ENCODE peak calls at places on chromosomes 2 and 18, in ten cellular contexts. E is left ventricle myocardium inferior; S is CD4-positive, alpha-beta memory T cell; T is cardiac muscle cell; Q is lower lobe of right lung; C is IMR-90; O is K562; I is GM23248; X is ovary; M is stomach. U is an unnamed sample.

GRCh38 chr2:234156326-234156725 is 105.8 kb downstream of the SPP2 start:
- DNase-seq in C (no peak), O (no peak), X (no peak), E (no peak), I (no peak), Q (no peak), T (no peak), S (no peak), M (no peak), U (no peak)

GRCh38 chr2:163834221-163834620 is 98.4 kb upstream of the FIGN start:
- DNase-seq in X (no peak), S (no peak), M (no peak), T (no peak), I (peak; percentile 1), O (no peak), Q (no peak), C (no peak), E (no peak), U (no peak)

GRCh38 chr2:143955416-143956075 is 564.4 kb downstream of the ZEB2 start:
- DNase-seq in M (no peak), T (peak; percentile 79), O (no peak), I (peak; percentile 77), Q (no peak), X (no peak), E (no peak), C (peak; percentile 78), S (no peak), U (no peak)

GRCh38 chr2:67564076-67564475 is 166.9 kb downstream of the ETAA1 start:
- DNase-seq in S (no peak), O (no peak), X (no peak), I (peak; percentile 77), T (peak; percentile 50), Q (no peak), M (no peak), E (no peak), C (peak; percentile 77), U (no peak)

GRCh38 chr2:101251844-101252407 is 760 bp upstream of the CNOT11 start:
- DNase-seq in O (no peak), S (peak; percentile 36), T (peak; percentile 2), Q (no peak), E (no peak), I (no peak), C (no peak), M (peak; percentile 69), X (no peak), U (peak; percentile 67)

GRCh38 chr2:88059979-88060906 is 4.7 kb upstream of the KRCC1 start:
- DNase-seq in T (peak; percentile 50), S (peak; percentile 54), M (no peak), E (no peak), C (peak; percentile 31), X (no peak), O (peak; percentile 63), Q (no peak), I (peak; percentile 66), U (no peak)

GRCh38 chr2:64866797-64867196 is 122.4 kb upstream of the SLC1A4 start:
- DNase-seq in C (peak; percentile 98), S (no peak), Q (no peak), T (peak; percentile 90), O (no peak), M (no peak), I (peak; percentile 95), E (no peak), X (peak; percentile 65), U (no peak)

GRCh38 chr18:59052965-59053960 is 86.4 kb upstream of the SEC11C start:
- DNase-seq in M (peak; percentile 40), C (no peak), I (no peak), X (no peak), T (peak; percentile 34), E (no peak), S (no peak), Q (no peak), O (no peak), U (no peak)

GRCh38 chr2:70954886-70955285 is 19.2 kb downstream of the ATP6V1B1 start:
- DNase-seq in S (no peak), O (no peak), Q (no peak), M (no peak), T (no peak), C (no peak), E (no peak), I (no peak), X (no peak), U (no peak)

GRCh38 chr2:43648979-43649701 is 12.1 kb downstream of the PLEKHH2 start:
- DNase-seq in S (no peak), E (no peak), I (no peak), Q (no peak), O (no peak), M (no peak), X (no peak), T (peak; percentile 22), C (peak; percentile 69), U (no peak)

GRCh38 chr2:46283693-46284092 is 13.5 kb upstream of the EPAS1 start:
- DNase-seq in C (no peak), O (no peak), S (no peak), X (no peak), T (no peak), I (no peak), M (no peak), E (no peak), Q (no peak), U (no peak)

GRCh38 chr2:65532937-65533336 is 100.5 kb upstream of the SPRED2 start:
- DNase-seq in X (no peak), O (no peak), E (no peak), M (no peak), Q (peak; percentile 49), I (no peak), S (no peak), C (no peak), T (no peak), U (no peak)

GRCh38 chr2:241001413-241002274 is 3.2 kb downstream of the SNED1 start:
- DNase-seq in X (no peak), T (no peak), M (no peak), I (no peak), E (no peak), C (no peak), O (no peak), Q (no peak), S (no peak), U (no peak)

GRCh38 chr2:198374375-198375072 is 570.1 kb downstream of the PLCL1 start:
- DNase-seq in Q (no peak), M (no peak), S (peak; percentile 9), C (peak; percentile 70), O (peak; percentile 33), X (no peak), I (peak; percentile 80), T (peak; percentile 80), E (no peak), U (no peak)

GRCh38 chr2:109297566-109298205 is 168.7 kb downstream of the SH3RF3 start:
- DNase-seq in C (no peak), E (no peak), I (no peak), S (no peak), M (no peak), O (no peak), X (no peak), Q (no peak), T (no peak), U (no peak)

GRCh38 chr2:120395686-120396518 is 50.0 kb downstream of the INHBB start:
- DNase-seq in E (no peak), C (no peak), T (peak; percentile 57), S (no peak), O (no peak), X (no peak), M (peak; percentile 25), Q (no peak), I (no peak), U (no peak)

GRCh38 chr2:99860720-99861375 is 281.5 kb downstream of the AFF3 start:
- DNase-seq in M (no peak), T (no peak), I (no peak), Q (no peak), C (peak; percentile 36), E (no peak), O (no peak), X (no peak), S (no peak), U (no peak)

GRCh38 chr18:35490894-35491688 is 6.7 kb downstream of the INO80C start:
- DNase-seq in T (no peak), I (no peak), X (no peak), C (no peak), O (no peak), S (no peak), M (no peak), Q (no peak), E (no peak), U (no peak)

DNA sequence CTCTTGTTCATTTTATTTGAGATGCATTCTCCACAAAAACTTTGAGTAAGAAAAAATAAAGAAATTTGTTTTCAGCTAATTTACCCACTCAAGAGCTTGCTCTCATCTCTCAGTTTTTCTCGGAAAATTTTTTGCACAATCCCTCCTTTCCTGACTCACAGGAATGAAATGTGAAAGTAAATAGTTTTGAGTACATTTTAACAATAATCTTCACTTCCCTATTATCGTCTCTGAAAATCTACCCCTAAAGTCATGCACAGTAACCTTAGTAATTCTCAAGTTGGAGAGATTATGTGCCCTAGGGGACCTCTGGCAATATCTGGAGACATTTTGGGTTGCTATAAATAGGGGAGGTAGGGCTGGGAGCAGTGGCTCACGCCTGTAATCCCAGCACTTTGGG is 2.6 kb downstream of the CYB5A start:
- DNase-seq in M (no peak), E (no peak), C (peak; percentile 35), T (peak; percentile 57), O (no peak), S (no peak), Q (no peak), X (no peak), I (peak; percentile 64), U (no peak)
- H3K4me1 ChIP-seq in M (peaks cover 80% of the 10 kb centered on the region), E (peaks cover 83% of the 10 kb centered on the region), C (peaks cover 17% of the 10 kb centered on the region), T (peaks cover 37% of the 10 kb centered on the region), O (peaks cover 11% of the 10 kb centered on the region), S (peaks cover 13% of the 10 kb centered on the region), Q (peaks cover 48% of the 10 kb centered on the region), X (peaks cover 14% of the 10 kb centered on the region), I (peaks cover 27% of the 10 kb centered on the region), U (peaks cover 3% of the 10 kb centered on the region)

GRCh38 chr2:75592028-75592427 is 31.3 kb upstream of the EVA1A start:
- DNase-seq in O (no peak), I (peak; percentile 91), X (no peak), M (no peak), C (peak; percentile 76), S (no peak), Q (no peak), T (peak; percentile 38), E (no peak), U (no peak)
- H3K4me1 ChIP-seq in O (no peaks in the 10 kb centered on the region), I (peaks cover 83% of the 10 kb centered on the region), X (no peaks in the 10 kb centered on the region), M (no peaks in the 10 kb centered on the region), C (peaks cover 22% of the 10 kb centered on the region), S (no peaks in the 10 kb centered on the region), Q (no peaks in the 10 kb centered on the region), T (no peaks in the 10 kb centered on the region), E (no peaks in the 10 kb centered on the region), U (no peaks in the 10 kb centered on the region)

DNA sequence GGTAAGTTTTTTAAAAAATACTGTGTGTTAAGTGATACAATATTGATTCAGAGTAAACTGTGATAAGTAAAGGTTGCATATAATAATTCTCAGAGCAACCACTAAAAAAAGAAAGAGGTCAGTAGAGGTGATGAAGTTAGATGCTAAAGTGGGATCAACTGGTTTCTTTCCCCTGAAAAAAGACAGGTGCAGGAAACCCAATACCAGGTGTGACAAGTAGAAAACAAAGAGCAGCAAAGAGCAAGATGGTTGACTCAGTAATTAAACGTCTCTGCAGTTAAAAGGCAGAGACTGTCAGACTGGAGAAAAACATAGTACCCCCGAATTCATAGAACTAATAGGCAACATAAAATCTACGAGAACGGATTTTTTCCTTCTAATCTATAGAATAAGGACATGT is 128.3 kb downstream of the ATP9B start:
- DNase-seq in X (no peak), S (no peak), C (no peak), M (no peak), O (no peak), I (no peak), T (no peak), Q (no peak), E (no peak), U (no peak)
- H3K4me1 ChIP-seq in X (no peaks in the 10 kb centered on the region), S (no peaks in the 10 kb centered on the region), C (no peaks in the 10 kb centered on the region), M (no peaks in the 10 kb centered on the region), O (no peaks in the 10 kb centered on the region), I (no peaks in the 10 kb centered on the region), T (no peaks in the 10 kb centered on the region), Q (no peaks in the 10 kb centered on the region), E (no peaks in the 10 kb centered on the region), U (no peaks in the 10 kb centered on the region)

GRCh38 chr18:3055861-3056260 is 42.9 kb upstream of the LPIN2 start:
- DNase-seq in C (peak; percentile 17), T (no peak), M (no peak), S (no peak), O (no peak), I (no peak), E (no peak), X (no peak), Q (no peak), U (no peak)
- H3K4me1 ChIP-seq in C (no peaks in the 10 kb centered on the region), T (no peaks in the 10 kb centered on the region), M (peaks cover 70% of the 10 kb centered on the region), S (peaks cover 73% of the 10 kb centered on the region), O (no peaks in the 10 kb centered on the region), I (no peaks in the 10 kb centered on the region), E (peaks cover 15% of the 10 kb centered on the region), X (no peaks in the 10 kb centered on the region), Q (peaks cover 30% of the 10 kb centered on the region), U (peaks cover 59% of the 10 kb centered on the region)